ENCODE peak calls at places on chromosomes 11 and 22, in eight cellular contexts. D, S, P, A, L, K, H and N are unnamed samples.

GRCh38 chr11:65852508-65853248 is 5.3 kb downstream of the CFL1 start:
- DNase-seq in L (no peak), K (no peak), D (no peak), A (no peak), H (peak), P (no peak), S (no peak), N (no peak)

GRCh38 chr11:69218271-69218682 is 62.5 kb downstream of the SMIM38 start:
- DNase-seq in P (no peak), S (no peak), K (no peak), D (no peak), L (no peak), H (no peak), A (no peak), N (no peak)

GRCh38 chr11:87463486-87464102 is 425.9 kb downstream of the TMEM135 start:
- DNase-seq in K (peak), L (no peak), P (peak), H (peak), A (no peak), S (peak), D (peak), N (peak)

GRCh38 chr11:130631119-130631518 is 182.7 kb downstream of the ADAMTS15 start:
- DNase-seq in D (peak), P (no peak), S (peak), A (peak), L (no peak), H (no peak), K (no peak), N (peak)

GRCh38 chr22:49052560-49052959 is 775.1 kb downstream of the BRD1 start:
- DNase-seq in L (no peak), K (no peak), H (no peak), A (no peak), P (no peak), S (no peak), D (no peak), N (no peak)

GRCh38 chr11:76035020-76035419 is 171.3 kb downstream of the WNT11 start:
- DNase-seq in D (no peak), H (no peak), L (no peak), A (no peak), K (no peak), S (no peak), P (no peak), N (no peak)

GRCh38 chr22:30874431-30875370 is 93.9 kb downstream of the MORC2 start:
- DNase-seq in A (no peak), S (no peak), K (no peak), D (no peak), H (peak), L (no peak), P (no peak), N (no peak)

GRCh38 chr11:33310720-33311500 is 53.7 kb downstream of the HIPK3 start:
- DNase-seq in H (no peak), D (no peak), K (no peak), A (no peak), P (no peak), S (no peak), L (peak), N (no peak)

DNA sequence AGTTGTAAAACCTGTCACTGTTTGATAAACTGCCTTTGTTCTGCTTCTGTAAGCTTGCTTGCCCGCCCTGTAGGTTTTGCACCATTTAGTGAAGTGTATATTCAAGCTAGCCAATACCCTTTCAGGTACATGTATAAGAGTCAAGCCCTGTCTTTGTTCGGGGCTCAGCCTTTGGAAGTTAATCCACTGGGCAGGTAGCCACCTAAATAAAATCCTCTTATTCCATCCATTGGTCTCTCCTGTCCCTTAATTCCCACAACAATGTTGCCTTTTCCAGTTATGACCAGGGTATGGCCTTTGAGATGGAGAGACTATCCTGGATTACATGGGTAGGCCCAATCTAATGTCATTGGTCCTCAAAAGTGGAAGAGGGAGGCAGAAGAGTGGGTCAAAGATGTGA is 34.0 kb downstream of the NXPE1 start:
- DNase-seq in K (no peak), L (no peak), P (no peak), A (no peak), H (no peak), S (peak), D (no peak), N (no peak)
- H3K4me3 ChIP-seq in K (no peak), L (no peak), P (no peak), A (no peak), H (no peak), S (no peak), D (no peak), N (no peak)

GRCh38 chr11:1918436-1919315 is 827 bp upstream of the TNNT3 start:
- DNase-seq in L (no peak), P (no peak), S (no peak), A (no peak), D (no peak), H (peak), K (no peak), N (no peak)
- TF ChIP-seq CTCF in L (no peak), P (no peak), S (no peak), A (no peak), D (no peak), H (peak), K (peak), N (no peak)

GRCh38 chr11:85725510-85726258 is 39.7 kb upstream of the CCDC89 start:
- DNase-seq in P (no peak), D (peak), S (peak), H (no peak), L (no peak), K (no peak), A (peak), N (no peak)
- TF ChIP-seq MAX in P (no peak), D (peak), S (peak), H (peak), L (no peak), K (no peak), A (no peak), N (no peak)

DNA sequence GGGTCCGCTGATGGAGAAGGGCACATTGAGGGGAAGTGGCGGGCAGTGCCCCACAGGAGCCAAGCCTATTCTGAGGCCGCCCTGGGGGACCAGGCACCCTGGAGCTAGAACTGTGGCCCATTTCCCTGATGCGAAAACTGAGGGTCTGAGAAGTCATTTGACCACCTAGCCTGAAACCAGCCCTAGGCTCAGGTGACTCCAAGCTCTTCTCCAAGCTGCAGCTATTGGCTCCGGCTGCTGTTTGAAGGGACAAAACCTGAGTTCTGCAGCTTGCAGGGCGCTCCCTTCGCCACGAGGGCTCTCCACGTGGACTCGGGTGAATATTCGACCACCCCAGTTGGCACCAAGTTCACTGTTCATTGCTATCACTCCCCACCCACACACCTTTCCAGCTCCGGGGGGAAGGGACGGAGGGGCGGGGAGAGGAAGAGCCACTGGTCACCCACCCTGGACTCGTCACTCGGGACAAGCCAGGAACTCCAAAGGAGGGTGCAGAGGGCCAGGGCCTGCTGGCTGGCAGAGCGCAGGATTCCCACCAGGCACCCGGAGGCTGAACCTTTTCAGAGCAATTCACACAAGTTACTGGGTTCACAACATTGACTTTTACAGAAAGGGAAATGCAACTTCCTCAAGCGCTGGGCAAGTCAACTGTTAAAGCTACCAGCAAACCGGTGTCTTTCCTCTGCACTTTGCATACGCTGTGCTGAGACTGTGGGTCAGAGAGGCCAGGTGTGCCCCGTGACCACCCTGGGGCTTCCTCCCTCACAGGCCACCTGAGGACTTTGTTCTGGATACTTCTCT is 1.1 kb upstream of the RAC2 start:
- DNase-seq in A (no peak), L (no peak), P (no peak), H (no peak), D (no peak), S (no peak), K (no peak), N (peak)
- H3K4me3 ChIP-seq in A (no peak), L (no peak), P (no peak), H (no peak), D (no peak), S (no peak), K (no peak), N (peak)

GRCh38 chr22:36238348-36239149 is 778 bp downstream of the APOL2 start:
- DNase-seq in L (no peak), K (no peak), P (peak), A (peak), D (no peak), S (no peak), H (peak), N (peak)

GRCh38 chr22:36236338-36237319 is 2.7 kb downstream of the APOL2 start:
- DNase-seq in H (no peak), S (no peak), L (no peak), P (no peak), K (no peak), A (no peak), D (no peak), N (no peak)

GRCh38 chr22:36239150-36239400 is 252 bp downstream of the APOL2 start:
- DNase-seq in K (no peak), D (no peak), L (no peak), P (no peak), S (no peak), A (no peak), H (peak), N (no peak)

GRCh38 chr22:36237462-36238347 is 1.6 kb downstream of the APOL2 start:
- DNase-seq in A (no peak), S (no peak), D (no peak), P (no peak), L (no peak), K (no peak), H (no peak), N (no peak)

DNA sequence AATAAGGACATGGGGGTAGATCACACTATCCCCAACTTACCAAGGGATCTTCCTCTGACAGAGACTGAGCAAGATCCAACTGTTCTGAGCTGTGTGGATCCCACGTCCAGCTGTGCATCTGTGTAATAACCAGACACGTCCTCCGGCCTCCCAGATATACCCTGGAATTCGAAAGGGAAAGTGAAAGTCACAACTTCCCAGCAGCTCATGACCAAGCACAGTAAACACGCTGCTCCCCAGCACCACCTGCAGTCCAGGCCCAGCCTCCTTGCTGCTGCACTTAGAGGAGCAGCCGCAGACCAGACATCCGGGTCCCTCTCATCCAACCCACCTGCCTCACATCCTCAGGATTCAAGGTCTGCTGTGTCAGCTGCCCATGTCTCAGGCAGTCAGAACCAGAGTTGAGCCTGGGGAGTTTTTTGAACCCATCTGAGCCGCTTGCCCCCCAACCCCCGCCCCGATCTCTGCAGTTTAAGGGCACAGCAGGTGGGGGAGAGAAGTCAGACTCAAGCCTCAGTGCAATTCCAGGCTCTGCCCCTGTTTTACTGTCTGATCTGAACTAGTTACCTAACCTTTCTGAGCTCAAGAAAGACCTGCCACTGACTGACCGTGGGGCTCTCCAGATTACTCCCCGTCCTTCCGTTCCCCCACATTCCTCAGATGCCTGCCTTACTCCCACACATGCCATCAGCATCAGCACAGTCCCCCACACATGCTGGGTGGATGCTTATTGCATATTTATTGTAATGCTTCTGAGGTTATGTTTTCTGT is at the start of gene APOL2:
- DNase-seq in S (peak), A (peak), H (peak), P (peak), L (peak), D (peak), K (peak), N (peak)
- TF ChIP-seq CTCF in S (peak), A (peak), H (peak), P (peak), L (peak), D (peak), K (peak), N (peak)

GRCh38 chr11:100632970-100633452 is 54.1 kb upstream of the ARHGAP42 start:
- DNase-seq in P (no peak), A (peak), L (no peak), K (peak), S (peak), H (no peak), D (no peak), N (no peak)
- TF ChIP-seq MAX in P (no peak), A (no peak), L (no peak), K (peak), S (no peak), H (no peak), D (no peak), N (no peak)

GRCh38 chr11:111455291-111456085 is 56.7 kb downstream of the BTG4 start:
- DNase-seq in A (no peak), K (no peak), H (peak), P (no peak), D (no peak), L (no peak), S (no peak), N (no peak)
- H3K4me3 ChIP-seq in A (no peak), K (peak), H (no peak), P (no peak), D (no peak), L (peak), S (no peak), N (no peak)

DNA sequence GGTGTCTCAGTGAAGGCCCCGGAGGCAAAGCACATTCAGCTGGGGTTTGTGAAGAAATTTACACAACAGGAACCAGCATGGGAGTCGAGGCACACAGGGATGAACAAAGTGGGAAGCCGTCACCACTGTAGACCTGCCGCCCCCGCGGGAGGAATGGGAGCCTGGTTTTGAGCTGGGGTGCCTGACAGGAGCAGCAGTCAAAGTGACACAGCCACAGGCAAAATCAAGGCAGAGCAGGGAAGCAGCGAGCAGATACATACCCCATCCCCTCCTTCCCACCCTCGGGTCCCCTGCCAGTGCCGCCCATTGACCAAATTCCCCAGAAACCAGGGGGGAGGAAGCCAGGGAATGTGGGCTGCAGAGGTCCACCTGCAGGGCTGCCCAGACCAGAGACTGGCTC is 20.8 kb downstream of the P2RX3 start:
- DNase-seq in K (no peak), P (no peak), L (no peak), A (no peak), S (no peak), D (no peak), H (no peak), N (no peak)
- TF ChIP-seq CTCF in K (no peak), P (no peak), L (no peak), A (no peak), S (no peak), D (no peak), H (no peak), N (no peak)